ENCODE peak calls at places on chromosomes 11 and 22, in nine cellular contexts. One of them, this sample, is unnamed.

GRCh38 chr11:27234043-27234668 is 128.9 kb downstream of the CCDC34 start:
- DNase-seq in T1000: peak
- DNase-seq in fibroblast of mammary gland: peak
- DNase-seq in NCI-H1930: no peak
- DNase-seq in osteocyte: no peak
- DNase-seq in kidney: no peak
- DNase-seq in NCI-H510A treated with DMSO at 0.1 percent for 48 hours: peak
- DNase-seq in stimulated activated CD4-positive, alpha-beta T cell treated with anti-CD3 and anti-CD28 coated beads, Interleukin-12 subunit alpha, Interleukin-12 subunit beta, amount 100 ng/mL, for 4 hours: no peak
- DNase-seq in cardiac fibroblast: peak
- DNase-seq in this sample: no peak

GRCh38 chr11:66591175-66591574 is 1.7 kb downstream of the CCDC87 start:
- DNase-seq in T1000: no peak
- DNase-seq in fibroblast of mammary gland: no peak
- DNase-seq in NCI-H1930: no peak
- DNase-seq in osteocyte: no peak
- DNase-seq in kidney: no peak
- DNase-seq in NCI-H510A treated with DMSO at 0.1 percent for 48 hours: no peak
- DNase-seq in stimulated activated CD4-positive, alpha-beta T cell treated with anti-CD3 and anti-CD28 coated beads, Interleukin-12 subunit alpha, Interleukin-12 subunit beta, amount 100 ng/mL, for 4 hours: no peak
- DNase-seq in cardiac fibroblast: no peak
- DNase-seq in this sample: no peak

GRCh38 chr11:96037267-96037990 is 113.5 kb upstream of the MTMR2 start:
- DNase-seq in T1000: no peak
- DNase-seq in fibroblast of mammary gland: peak
- DNase-seq in NCI-H1930: no peak
- DNase-seq in osteocyte: no peak
- DNase-seq in kidney: no peak
- DNase-seq in NCI-H510A treated with DMSO at 0.1 percent for 48 hours: no peak
- DNase-seq in stimulated activated CD4-positive, alpha-beta T cell treated with anti-CD3 and anti-CD28 coated beads, Interleukin-12 subunit alpha, Interleukin-12 subunit beta, amount 100 ng/mL, for 4 hours: no peak
- DNase-seq in cardiac fibroblast: no peak
- DNase-seq in this sample: no peak

GRCh38 chr11:110787680-110788079 is 75.4 kb upstream of the ARHGAP20 start:
- DNase-seq in T1000: no peak
- DNase-seq in fibroblast of mammary gland: no peak
- DNase-seq in NCI-H1930: no peak
- DNase-seq in osteocyte: no peak
- DNase-seq in kidney: no peak
- DNase-seq in NCI-H510A treated with DMSO at 0.1 percent for 48 hours: no peak
- DNase-seq in stimulated activated CD4-positive, alpha-beta T cell treated with anti-CD3 and anti-CD28 coated beads, Interleukin-12 subunit alpha, Interleukin-12 subunit beta, amount 100 ng/mL, for 4 hours: no peak
- DNase-seq in cardiac fibroblast: no peak
- DNase-seq in this sample: no peak

GRCh38 chr22:30214703-30215405 is 31.7 kb downstream of the LIF start:
- DNase-seq in T1000: no peak
- DNase-seq in fibroblast of mammary gland: no peak
- DNase-seq in NCI-H1930: no peak
- DNase-seq in osteocyte: no peak
- DNase-seq in kidney: no peak
- DNase-seq in NCI-H510A treated with DMSO at 0.1 percent for 48 hours: peak
- DNase-seq in stimulated activated CD4-positive, alpha-beta T cell treated with anti-CD3 and anti-CD28 coated beads, Interleukin-12 subunit alpha, Interleukin-12 subunit beta, amount 100 ng/mL, for 4 hours: no peak
- DNase-seq in cardiac fibroblast: no peak
- DNase-seq in this sample: no peak

GRCh38 chr11:75632962-75633361 is 35.9 kb downstream of the MAP6 start:
- DNase-seq in T1000: no peak
- DNase-seq in fibroblast of mammary gland: no peak
- DNase-seq in NCI-H1930: no peak
- DNase-seq in osteocyte: no peak
- DNase-seq in kidney: no peak
- DNase-seq in NCI-H510A treated with DMSO at 0.1 percent for 48 hours: no peak
- DNase-seq in stimulated activated CD4-positive, alpha-beta T cell treated with anti-CD3 and anti-CD28 coated beads, Interleukin-12 subunit alpha, Interleukin-12 subunit beta, amount 100 ng/mL, for 4 hours: no peak
- DNase-seq in cardiac fibroblast: no peak
- DNase-seq in this sample: no peak

GRCh38 chr22:37184816-37185541 is 3.1 kb downstream of the C1QTNF6 start:
- DNase-seq in T1000: no peak
- DNase-seq in fibroblast of mammary gland: no peak
- DNase-seq in NCI-H1930: no peak
- DNase-seq in osteocyte: no peak
- DNase-seq in kidney: peak
- DNase-seq in NCI-H510A treated with DMSO at 0.1 percent for 48 hours: no peak
- DNase-seq in stimulated activated CD4-positive, alpha-beta T cell treated with anti-CD3 and anti-CD28 coated beads, Interleukin-12 subunit alpha, Interleukin-12 subunit beta, amount 100 ng/mL, for 4 hours: no peak
- DNase-seq in cardiac fibroblast: no peak
- DNase-seq in this sample: no peak

GRCh38 chr11:9716275-9717039 is 52.6 kb downstream of the SWAP70 start:
- DNase-seq in T1000: no peak
- DNase-seq in fibroblast of mammary gland: peak
- DNase-seq in NCI-H1930: no peak
- DNase-seq in osteocyte: no peak
- DNase-seq in kidney: no peak
- DNase-seq in NCI-H510A treated with DMSO at 0.1 percent for 48 hours: no peak
- DNase-seq in stimulated activated CD4-positive, alpha-beta T cell treated with anti-CD3 and anti-CD28 coated beads, Interleukin-12 subunit alpha, Interleukin-12 subunit beta, amount 100 ng/mL, for 4 hours: no peak
- DNase-seq in cardiac fibroblast: peak
- DNase-seq in this sample: no peak

GRCh38 chr11:47488674-47489394 is 39.9 kb upstream of the RAPSN start:
- DNase-seq in T1000: no peak
- DNase-seq in fibroblast of mammary gland: no peak
- DNase-seq in NCI-H1930: no peak
- DNase-seq in osteocyte: no peak
- DNase-seq in kidney: no peak
- DNase-seq in NCI-H510A treated with DMSO at 0.1 percent for 48 hours: no peak
- DNase-seq in stimulated activated CD4-positive, alpha-beta T cell treated with anti-CD3 and anti-CD28 coated beads, Interleukin-12 subunit alpha, Interleukin-12 subunit beta, amount 100 ng/mL, for 4 hours: no peak
- DNase-seq in cardiac fibroblast: no peak
- DNase-seq in this sample: no peak

GRCh38 chr11:68028802-68029475 is 1.5 kb upstream of the NDUFS8 start:
- DNase-seq in T1000: no peak
- DNase-seq in fibroblast of mammary gland: peak
- DNase-seq in NCI-H1930: no peak
- DNase-seq in osteocyte: no peak
- DNase-seq in kidney: no peak
- DNase-seq in NCI-H510A treated with DMSO at 0.1 percent for 48 hours: no peak
- DNase-seq in stimulated activated CD4-positive, alpha-beta T cell treated with anti-CD3 and anti-CD28 coated beads, Interleukin-12 subunit alpha, Interleukin-12 subunit beta, amount 100 ng/mL, for 4 hours: no peak
- DNase-seq in cardiac fibroblast: peak
- DNase-seq in this sample: no peak

GRCh38 chr11:111344032-111344431 is 35.0 kb downstream of the POU2AF1 start:
- DNase-seq in T1000: peak
- DNase-seq in fibroblast of mammary gland: peak
- DNase-seq in NCI-H1930: no peak
- DNase-seq in osteocyte: no peak
- DNase-seq in kidney: no peak
- DNase-seq in NCI-H510A treated with DMSO at 0.1 percent for 48 hours: no peak
- DNase-seq in stimulated activated CD4-positive, alpha-beta T cell treated with anti-CD3 and anti-CD28 coated beads, Interleukin-12 subunit alpha, Interleukin-12 subunit beta, amount 100 ng/mL, for 4 hours: no peak
- DNase-seq in cardiac fibroblast: peak
- DNase-seq in this sample: no peak

GRCh38 chr11:61509058-61510029 is 795 bp downstream of the LRRC10B start:
- DNase-seq in T1000: no peak
- DNase-seq in fibroblast of mammary gland: peak
- DNase-seq in NCI-H1930: peak
- DNase-seq in osteocyte: no peak
- DNase-seq in kidney: peak
- DNase-seq in NCI-H510A treated with DMSO at 0.1 percent for 48 hours: peak
- DNase-seq in stimulated activated CD4-positive, alpha-beta T cell treated with anti-CD3 and anti-CD28 coated beads, Interleukin-12 subunit alpha, Interleukin-12 subunit beta, amount 100 ng/mL, for 4 hours: peak
- DNase-seq in cardiac fibroblast: peak
- DNase-seq in this sample: peak

GRCh38 chr22:27991586-27992293 is 72.7 kb upstream of the PITPNB start:
- DNase-seq in T1000: no peak
- DNase-seq in fibroblast of mammary gland: no peak
- DNase-seq in NCI-H1930: no peak
- DNase-seq in osteocyte: no peak
- DNase-seq in kidney: no peak
- DNase-seq in NCI-H510A treated with DMSO at 0.1 percent for 48 hours: no peak
- DNase-seq in stimulated activated CD4-positive, alpha-beta T cell treated with anti-CD3 and anti-CD28 coated beads, Interleukin-12 subunit alpha, Interleukin-12 subunit beta, amount 100 ng/mL, for 4 hours: no peak
- DNase-seq in cardiac fibroblast: no peak
- DNase-seq in this sample: no peak

GRCh38 chr11:1050581-1051355 is 14.2 kb upstream of the MUC6 start:
- DNase-seq in T1000: no peak
- DNase-seq in fibroblast of mammary gland: peak
- DNase-seq in NCI-H1930: no peak
- DNase-seq in osteocyte: no peak
- DNase-seq in kidney: peak
- DNase-seq in NCI-H510A treated with DMSO at 0.1 percent for 48 hours: peak
- DNase-seq in stimulated activated CD4-positive, alpha-beta T cell treated with anti-CD3 and anti-CD28 coated beads, Interleukin-12 subunit alpha, Interleukin-12 subunit beta, amount 100 ng/mL, for 4 hours: peak
- DNase-seq in cardiac fibroblast: peak
- DNase-seq in this sample: peak

GRCh38 chr22:27295071-27295470 is 506.5 kb downstream of the MN1 start:
- DNase-seq in T1000: no peak
- DNase-seq in fibroblast of mammary gland: no peak
- DNase-seq in NCI-H1930: no peak
- DNase-seq in osteocyte: no peak
- DNase-seq in kidney: no peak
- DNase-seq in NCI-H510A treated with DMSO at 0.1 percent for 48 hours: no peak
- DNase-seq in stimulated activated CD4-positive, alpha-beta T cell treated with anti-CD3 and anti-CD28 coated beads, Interleukin-12 subunit alpha, Interleukin-12 subunit beta, amount 100 ng/mL, for 4 hours: no peak
- DNase-seq in cardiac fibroblast: no peak
- DNase-seq in this sample: no peak

GRCh38 chr11:19793356-19793755 is 80.7 kb downstream of the NAV2 start:
- DNase-seq in T1000: no peak
- DNase-seq in fibroblast of mammary gland: no peak
- DNase-seq in NCI-H1930: no peak
- DNase-seq in osteocyte: no peak
- DNase-seq in kidney: no peak
- DNase-seq in NCI-H510A treated with DMSO at 0.1 percent for 48 hours: no peak
- DNase-seq in stimulated activated CD4-positive, alpha-beta T cell treated with anti-CD3 and anti-CD28 coated beads, Interleukin-12 subunit alpha, Interleukin-12 subunit beta, amount 100 ng/mL, for 4 hours: no peak
- DNase-seq in cardiac fibroblast: no peak
- DNase-seq in this sample: no peak

GRCh38 chr11:26330255-26330654 is 1.7 kb upstream of the ANO3 start:
- DNase-seq in T1000: no peak
- DNase-seq in fibroblast of mammary gland: no peak
- DNase-seq in NCI-H1930: no peak
- DNase-seq in osteocyte: no peak
- DNase-seq in kidney: no peak
- DNase-seq in NCI-H510A treated with DMSO at 0.1 percent for 48 hours: no peak
- DNase-seq in stimulated activated CD4-positive, alpha-beta T cell treated with anti-CD3 and anti-CD28 coated beads, Interleukin-12 subunit alpha, Interleukin-12 subunit beta, amount 100 ng/mL, for 4 hours: no peak
- DNase-seq in cardiac fibroblast: no peak
- DNase-seq in this sample: no peak

GRCh38 chr22:27153386-27153785 is 496.0 kb downstream of the MIAT start:
- DNase-seq in T1000: no peak
- DNase-seq in fibroblast of mammary gland: peak
- DNase-seq in NCI-H1930: no peak
- DNase-seq in osteocyte: no peak
- DNase-seq in kidney: no peak
- DNase-seq in NCI-H510A treated with DMSO at 0.1 percent for 48 hours: no peak
- DNase-seq in stimulated activated CD4-positive, alpha-beta T cell treated with anti-CD3 and anti-CD28 coated beads, Interleukin-12 subunit alpha, Interleukin-12 subunit beta, amount 100 ng/mL, for 4 hours: no peak
- DNase-seq in cardiac fibroblast: no peak
- DNase-seq in this sample: no peak

GRCh38 chr11:76173663-76174062 is 32.6 kb downstream of the WNT11 start:
- DNase-seq in T1000: no peak
- DNase-seq in fibroblast of mammary gland: no peak
- DNase-seq in NCI-H1930: no peak
- DNase-seq in osteocyte: no peak
- DNase-seq in kidney: no peak
- DNase-seq in NCI-H510A treated with DMSO at 0.1 percent for 48 hours: no peak
- DNase-seq in stimulated activated CD4-positive, alpha-beta T cell treated with anti-CD3 and anti-CD28 coated beads, Interleukin-12 subunit alpha, Interleukin-12 subunit beta, amount 100 ng/mL, for 4 hours: no peak
- DNase-seq in cardiac fibroblast: no peak
- DNase-seq in this sample: no peak

GRCh38 chr11:128398517-128399152 is 188.7 kb downstream of the ETS1 start:
- DNase-seq in T1000: no peak
- DNase-seq in fibroblast of mammary gland: no peak
- DNase-seq in NCI-H1930: no peak
- DNase-seq in osteocyte: no peak
- DNase-seq in kidney: no peak
- DNase-seq in NCI-H510A treated with DMSO at 0.1 percent for 48 hours: no peak
- DNase-seq in stimulated activated CD4-positive, alpha-beta T cell treated with anti-CD3 and anti-CD28 coated beads, Interleukin-12 subunit alpha, Interleukin-12 subunit beta, amount 100 ng/mL, for 4 hours: no peak
- DNase-seq in cardiac fibroblast: no peak
- DNase-seq in this sample: no peak

GRCh38 chr11:109914038-109914437 is 179.2 kb upstream of the ZC3H12C start:
- DNase-seq in T1000: no peak
- DNase-seq in fibroblast of mammary gland: no peak
- DNase-seq in NCI-H1930: no peak
- DNase-seq in osteocyte: no peak
- DNase-seq in kidney: no peak
- DNase-seq in NCI-H510A treated with DMSO at 0.1 percent for 48 hours: peak
- DNase-seq in stimulated activated CD4-positive, alpha-beta T cell treated with anti-CD3 and anti-CD28 coated beads, Interleukin-12 subunit alpha, Interleukin-12 subunit beta, amount 100 ng/mL, for 4 hours: no peak
- DNase-seq in cardiac fibroblast: no peak
- DNase-seq in this sample: peak

GRCh38 chr11:101348786-101349185 is 219.2 kb upstream of the PGR start:
- DNase-seq in T1000: no peak
- DNase-seq in fibroblast of mammary gland: no peak
- DNase-seq in NCI-H1930: no peak
- DNase-seq in osteocyte: no peak
- DNase-seq in kidney: no peak
- DNase-seq in NCI-H510A treated with DMSO at 0.1 percent for 48 hours: no peak
- DNase-seq in stimulated activated CD4-positive, alpha-beta T cell treated with anti-CD3 and anti-CD28 coated beads, Interleukin-12 subunit alpha, Interleukin-12 subunit beta, amount 100 ng/mL, for 4 hours: no peak
- DNase-seq in cardiac fibroblast: no peak
- DNase-seq in this sample: no peak

This sample was measured in keratinocyte.